ENCODE peak calls at places on chromosomes 16 and 17, in five cellular contexts. L, S, E, M and O are unnamed samples.

GRCh38 chr16:22321340-22322001 is 24.3 kb downstream of the POLR3E start:
- DNase-seq in L (peak), S (peak), E (peak), M (peak), O (peak)

GRCh38 chr17:72634621-72635020 is 457.9 kb downstream of the SLC39A11 start:
- DNase-seq in L (no peak), S (no peak), E (no peak), M (no peak), O (no peak)

GRCh38 chr16:79982862-79983261 is 382.3 kb upstream of the MAF start:
- DNase-seq in L (no peak), S (no peak), E (no peak), M (no peak), O (no peak)

GRCh38 chr17:35797370-35797769 is 1.9 kb upstream of the MMP28 start:
- DNase-seq in L (no peak), S (no peak), E (no peak), M (no peak), O (no peak)

GRCh38 chr16:66474750-66475199 is 47.7 kb downstream of the BEAN1 start:
- DNase-seq in L (no peak), S (no peak), E (no peak), M (peak), O (no peak)

GRCh38 chr16:26721290-26721689 is 345.4 kb upstream of the C16orf82 start:
- DNase-seq in L (no peak), S (no peak), E (no peak), M (no peak), O (no peak)

GRCh38 chr17:43129671-43130010 is 4.5 kb upstream of the BRCA1 start:
- DNase-seq in L (no peak), S (no peak), E (no peak), M (peak), O (no peak)

GRCh38 chr17:4725646-4726300 is 5.5 kb upstream of the MED11 start:
- DNase-seq in L (no peak), S (no peak), E (no peak), M (no peak), O (no peak)

GRCh38 chr17:31678431-31678830 is 180.6 kb downstream of the COPRS start:
- DNase-seq in L (no peak), S (peak), E (no peak), M (no peak), O (no peak)

GRCh38 chr17:67157732-67158639 is 87.0 kb downstream of the HELZ start:
- DNase-seq in L (no peak), S (peak), E (peak), M (peak), O (peak)

GRCh38 chr17:48024149-48025039 is 13.2 kb downstream of the COPZ2 start:
- DNase-seq in L (peak), S (no peak), E (peak), M (no peak), O (peak)

GRCh38 chr17:3036800-3037199 is 26.6 kb downstream of the OR1D5 start:
- DNase-seq in L (no peak), S (no peak), E (no peak), M (no peak), O (no peak)

GRCh38 chr16:27727941-27728340 is 178.0 kb downstream of the KATNIP start:
- DNase-seq in L (no peak), S (no peak), E (no peak), M (no peak), O (no peak)

GRCh38 chr17:45171338-45172231 is 9.9 kb downstream of the HEXIM2 start:
- DNase-seq in L (peak), S (no peak), E (no peak), M (no peak), O (no peak)

GRCh38 chr17:6475411-6475810 is 31.2 kb downstream of the PIMREG start:
- DNase-seq in L (no peak), S (peak), E (no peak), M (no peak), O (no peak)

GRCh38 chr17:8072727-8073461 is 14.6 kb downstream of the ALOX12B start:
- DNase-seq in L (peak), S (no peak), E (no peak), M (no peak), O (no peak)

GRCh38 chr17:7589204-7589868 is 558 bp downstream of the SOX15 start:
- DNase-seq in L (peak), S (peak), E (no peak), M (peak), O (peak)

GRCh38 chr16:56862776-56863175 is 2.2 kb upstream of the SLC12A3 start:
- DNase-seq in L (no peak), S (no peak), E (no peak), M (no peak), O (no peak)

GRCh38 chr16:84357191-84357651 is 11.1 kb upstream of the ATP2C2 start:
- DNase-seq in L (no peak), S (peak), E (no peak), M (no peak), O (no peak)

GRCh38 chr16:84359326-84359725 is 9.0 kb upstream of the ATP2C2 start:
- DNase-seq in L (no peak), S (no peak), E (no peak), M (no peak), O (no peak)

GRCh38 chr16:84360748-84361147 is 7.6 kb upstream of the ATP2C2 start:
- DNase-seq in L (no peak), S (no peak), E (no peak), M (no peak), O (no peak)

GRCh38 chr16:84360170-84360569 is 8.2 kb upstream of the ATP2C2 start:
- DNase-seq in L (no peak), S (peak), E (no peak), M (no peak), O (no peak)

GRCh38 chr16:84358601-84359295 is 9.6 kb upstream of the ATP2C2 start:
- DNase-seq in L (no peak), S (no peak), E (no peak), M (no peak), O (no peak)
- TF ChIP-seq POLR2A in L (no peak), S (no peak), E (no peak), M (no peak), O (no peak)

GRCh38 chr17:77288115-77288619 is 147.4 kb downstream of the SEC14L1 start:
- DNase-seq in L (peak), S (no peak), E (no peak), M (no peak), O (no peak)

GRCh38 chr17:77286391-77286640 is 145.5 kb downstream of the SEC14L1 start:
- DNase-seq in L (no peak), S (no peak), E (no peak), M (no peak), O (no peak)

GRCh38 chr17:77287432-77288068 is 146.8 kb downstream of the SEC14L1 start:
- DNase-seq in L (peak), S (peak), E (peak), M (peak), O (no peak)

GRCh38 chr17:77285594-77286390 is 145.0 kb downstream of the SEC14L1 start:
- DNase-seq in L (peak), S (peak), E (no peak), M (no peak), O (no peak)

DNA sequence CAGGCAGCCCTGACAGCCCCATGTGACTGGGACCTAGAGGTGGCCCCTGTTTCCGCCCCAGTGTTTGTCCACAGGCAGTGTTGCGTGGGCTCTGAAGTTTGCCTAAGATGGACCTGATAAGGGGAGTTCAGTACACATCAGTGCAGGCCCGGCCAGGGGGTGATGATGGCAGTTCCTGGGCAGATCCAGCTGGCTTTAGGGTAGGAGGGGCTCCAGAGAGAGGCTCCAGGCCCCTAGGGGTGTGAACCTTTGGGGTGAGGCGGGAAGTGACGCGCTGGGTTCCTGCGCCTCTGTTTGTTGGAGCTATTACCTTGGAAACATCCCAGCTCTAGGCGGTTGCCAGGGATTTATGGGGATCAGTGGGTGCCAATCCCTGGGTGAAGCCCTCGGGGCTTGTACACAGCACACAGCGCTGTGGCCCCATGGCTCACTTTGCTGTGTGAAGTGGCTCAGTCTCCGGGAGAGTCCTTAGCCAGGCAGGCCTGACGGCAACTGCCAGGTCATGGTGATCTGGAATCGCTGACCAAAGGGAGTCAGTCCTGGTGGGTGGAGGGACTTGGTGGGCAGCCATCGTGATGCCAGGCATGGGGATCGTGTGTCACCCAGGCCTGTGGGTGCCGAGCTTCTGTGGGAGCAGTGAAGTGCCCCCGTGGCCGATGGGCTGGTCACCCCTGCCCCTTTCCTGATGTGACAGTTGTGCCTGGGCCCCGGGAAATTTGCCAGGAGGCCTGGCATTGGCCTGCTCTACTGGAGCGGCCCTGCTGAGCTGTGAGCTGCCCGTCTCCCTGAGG is 146.1 kb downstream of the SEC14L1 start:
- DNase-seq in L (peak), S (peak), E (peak), M (no peak), O (no peak)
- TF ChIP-seq POLR2A in L (peak), S (peak), E (no peak), M (no peak), O (no peak)

DNA sequence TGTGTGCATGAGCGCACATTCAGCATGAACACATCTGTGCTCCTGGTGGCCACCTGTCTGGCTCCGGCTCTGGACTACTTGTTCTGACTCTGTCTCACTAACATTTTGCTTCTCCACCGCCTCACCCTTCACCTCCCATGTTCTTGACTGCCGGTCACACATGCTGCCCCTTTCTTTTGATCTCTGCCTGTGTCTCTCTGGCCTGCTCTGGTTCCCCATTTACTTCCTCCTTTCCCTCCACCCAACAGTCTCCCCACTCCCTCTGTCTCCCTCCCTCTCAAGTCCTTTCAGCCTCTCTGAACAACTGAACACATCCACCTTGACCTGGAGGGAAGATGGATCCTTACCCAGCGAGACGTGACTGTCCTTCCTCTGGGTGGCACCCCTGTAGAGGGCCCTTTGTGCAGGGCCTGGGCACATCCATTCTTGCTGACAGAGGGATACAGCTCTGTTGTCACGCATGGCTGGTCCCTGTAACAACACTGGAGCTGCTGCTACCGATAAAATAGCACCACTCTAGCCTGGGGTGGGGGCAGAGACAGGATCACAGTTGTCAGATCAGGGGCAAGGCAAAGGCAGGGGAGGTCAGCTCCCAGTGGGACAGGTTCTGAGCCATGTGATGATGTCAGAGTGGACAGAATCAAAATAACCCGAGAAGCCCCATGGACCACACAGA is 11.0 kb downstream of the ZSCAN32 start:
- DNase-seq in L (no peak), S (no peak), E (no peak), M (no peak), O (no peak)
- TF ChIP-seq POLR2A in L (no peak), S (no peak), E (no peak), M (no peak), O (no peak)

GRCh38 chr17:75008373-75008772 is 4.1 kb upstream of the MRPL58 start:
- DNase-seq in L (no peak), S (no peak), E (no peak), M (no peak), O (no peak)
- TF ChIP-seq POLR2A in L (no peak), S (no peak), E (no peak), M (no peak), O (no peak)

GRCh38 chr17:29592850-29593545 is at the start of gene ANKRD13B:
- DNase-seq in L (peak), S (no peak), E (no peak), M (no peak), O (no peak)

GRCh38 chr17:29593546-29594440 is 861 bp downstream of the ANKRD13B start:
- DNase-seq in L (peak), S (peak), E (no peak), M (no peak), O (peak)

GRCh38 chr17:29590261-29590978 is 972 bp upstream of the GIT1 start:
- DNase-seq in L (no peak), S (peak), E (peak), M (no peak), O (no peak)

GRCh38 chr17:29590979-29591736 is 1.7 kb upstream of the GIT1 start:
- DNase-seq in L (peak), S (peak), E (peak), M (no peak), O (peak)

GRCh38 chr17:29591737-29592624 is 951 bp upstream of the ANKRD13B start:
- DNase-seq in L (peak), S (peak), E (peak), M (peak), O (peak)
- TF ChIP-seq POLR2A in L (peak), S (no peak), E (peak), M (no peak), O (no peak)

GRCh38 chr17:83183150-83183820 is 103.9 kb downstream of the METRNL start:
- DNase-seq in L (peak), S (no peak), E (no peak), M (no peak), O (no peak)

GRCh38 chr17:83180996-83181481 is 101.6 kb downstream of the METRNL start:
- DNase-seq in L (no peak), S (no peak), E (no peak), M (no peak), O (no peak)

GRCh38 chr17:83180264-83180995 is 101.0 kb downstream of the METRNL start:
- DNase-seq in L (no peak), S (no peak), E (no peak), M (no peak), O (no peak)

GRCh38 chr17:83182620-83183063 is 103.2 kb downstream of the METRNL start:
- DNase-seq in L (peak), S (no peak), E (no peak), M (no peak), O (no peak)

DNA sequence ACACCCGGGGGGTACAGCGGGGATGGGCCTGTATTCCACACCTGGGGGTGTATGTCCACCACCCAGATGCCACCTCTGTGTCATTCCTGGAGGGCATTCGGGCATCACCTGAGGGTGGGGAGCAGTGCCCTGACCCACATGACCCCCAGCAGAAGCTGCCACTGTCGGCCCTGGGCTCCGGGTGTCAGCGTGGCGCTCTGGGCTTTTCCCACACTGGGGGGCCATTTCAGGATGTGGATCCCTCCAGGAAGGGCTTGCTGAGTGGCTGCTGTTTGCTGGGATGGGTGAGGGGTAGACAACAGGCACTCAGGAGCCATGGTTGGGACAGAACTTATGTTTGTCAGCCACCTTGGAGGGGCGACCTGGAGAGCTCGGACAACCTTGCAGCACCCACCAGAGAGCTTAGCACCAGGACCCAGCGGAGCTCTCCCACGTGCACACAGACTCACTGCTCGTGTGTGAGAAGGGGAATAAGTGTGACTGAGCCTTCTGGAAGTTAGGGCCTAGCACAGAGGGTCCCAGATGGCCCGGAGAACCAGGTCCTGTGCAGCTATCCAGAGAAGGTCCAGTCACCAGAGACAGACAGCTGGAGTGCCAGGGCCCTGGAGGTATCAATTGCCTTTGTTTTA is 102.7 kb downstream of the METRNL start:
- DNase-seq in L (no peak), S (no peak), E (no peak), M (no peak), O (no peak)
- TF ChIP-seq POLR2A in L (no peak), S (no peak), E (no peak), M (no peak), O (no peak)

DNA sequence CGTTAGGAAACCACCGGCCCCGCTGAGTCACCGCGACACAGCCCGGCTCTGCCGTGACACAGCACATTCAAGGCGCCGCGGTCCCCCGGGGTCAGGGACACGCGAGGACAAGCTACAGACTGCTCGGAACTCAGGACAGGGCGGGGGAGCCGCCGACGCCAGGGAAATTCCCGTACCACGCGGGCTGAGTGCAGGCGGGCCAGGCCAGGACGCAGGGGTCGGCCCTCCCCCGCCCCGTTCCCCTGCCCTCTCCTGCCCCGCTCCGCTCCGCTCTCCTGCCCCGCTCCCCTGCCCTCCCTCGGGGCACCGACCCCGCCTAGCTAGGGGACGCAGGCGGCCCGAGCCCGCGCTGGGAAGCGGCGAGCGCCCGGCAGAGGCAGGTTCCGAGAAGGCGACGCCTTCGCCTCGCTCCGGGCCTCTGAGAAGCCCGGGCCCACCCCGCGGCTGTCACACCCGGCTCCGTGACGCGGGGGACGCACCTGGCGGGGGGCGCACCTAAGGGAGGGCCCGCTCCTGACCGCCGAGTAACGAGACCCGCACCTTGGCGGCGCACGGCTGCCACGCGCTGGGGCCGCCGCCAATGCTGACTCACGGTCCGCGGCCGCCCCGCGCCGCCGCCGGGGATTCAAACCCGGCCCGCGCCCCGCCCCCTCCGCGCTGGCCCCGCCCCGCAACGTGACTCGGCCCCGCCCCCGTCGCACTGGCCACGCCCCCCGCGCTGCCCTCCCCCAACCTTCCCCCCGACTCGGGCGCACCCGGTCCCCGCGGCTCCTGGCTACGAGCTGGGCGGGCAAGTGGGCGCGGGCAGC is 27.5 kb downstream of the GNPTG start:
- DNase-seq in L (peak), S (peak), E (no peak), M (peak), O (peak)
- TF ChIP-seq POLR2A in L (no peak), S (peak), E (no peak), M (peak), O (peak)

DNA sequence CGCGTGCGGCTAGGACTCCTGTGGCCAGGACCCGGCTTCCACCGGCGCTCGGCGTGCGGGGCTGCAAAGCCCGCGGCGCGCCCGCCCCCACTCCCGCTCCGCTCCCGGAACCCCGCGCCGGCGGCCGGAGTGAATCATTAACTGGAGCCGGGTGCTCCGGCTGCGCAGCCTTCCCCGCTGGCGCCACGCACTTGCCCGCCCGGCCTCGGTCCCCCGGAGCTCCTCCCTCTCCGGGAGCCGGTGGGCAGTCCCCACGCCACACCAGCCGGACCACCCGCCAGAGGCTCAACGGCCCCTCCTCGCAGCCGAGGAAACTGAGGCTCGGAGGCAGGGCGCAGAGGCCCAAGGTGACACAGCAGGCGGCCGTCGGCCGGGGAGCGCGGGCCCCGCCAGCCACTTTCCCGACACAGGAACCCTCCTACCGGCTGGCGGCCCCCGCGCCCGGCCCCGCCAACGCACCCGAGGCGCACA is 580 bp downstream of the BCAR1 start:
- DNase-seq in L (peak), S (no peak), E (no peak), M (no peak), O (peak)
- TF ChIP-seq POLR2A in L (peak), S (peak), E (no peak), M (no peak), O (peak)